ENCODE peak calls at places on chromosomes 4 and X, in four cellular contexts. One of them, this sample, is unnamed.

GRCh38 chr4:6746721-6747689 is 31.0 kb downstream of the BLOC1S4 start:
- DNase-seq in Jurkat, Clone E6-1: no peak
- DNase-seq in astrocyte of the cerebellum: peak; percentile 6
- DNase-seq in RPMI8226: no peak
- DNase-seq in this sample: no peak

GRCh38 chr4:53055274-53055673 is 193.2 kb downstream of the RASL11B start:
- DNase-seq in Jurkat, Clone E6-1: peak; percentile 60
- DNase-seq in RPMI8226: no peak
- DNase-seq in astrocyte of the cerebellum: peak; percentile 88
- DNase-seq in this sample: no peak

GRCh38 chr4:14152834-14153519 is 525.5 kb upstream of the BOD1L1 start:
- DNase-seq in Jurkat, Clone E6-1: no peak
- DNase-seq in RPMI8226: no peak
- DNase-seq in astrocyte of the cerebellum: no peak
- DNase-seq in this sample: no peak

GRCh38 chr4:40526741-40527140 is 102.9 kb downstream of the RBM47 start:
- DNase-seq in Jurkat, Clone E6-1: no peak
- DNase-seq in astrocyte of the cerebellum: no peak
- DNase-seq in RPMI8226: no peak
- DNase-seq in this sample: no peak

GRCh38 chrX:20285513-20285912 is 18.8 kb upstream of the RPS6KA3 start:
- DNase-seq in astrocyte of the cerebellum: no peak
- DNase-seq in Jurkat, Clone E6-1: no peak
- DNase-seq in RPMI8226: no peak
- DNase-seq in this sample: no peak

GRCh38 chr4:147787204-147787603 is 55.3 kb downstream of the ARHGAP10 start:
- DNase-seq in Jurkat, Clone E6-1: no peak
- DNase-seq in astrocyte of the cerebellum: peak; percentile 57
- DNase-seq in RPMI8226: no peak
- DNase-seq in this sample: no peak

GRCh38 chrX:155768036-155768769 is 112.9 kb upstream of the VAMP7 start:
- DNase-seq in astrocyte of the cerebellum: no peak
- DNase-seq in RPMI8226: no peak
- DNase-seq in Jurkat, Clone E6-1: no peak
- DNase-seq in this sample: no peak

GRCh38 chr4:181418491-181418890 is 824.7 kb upstream of the TENM3 start:
- DNase-seq in Jurkat, Clone E6-1: no peak
- DNase-seq in astrocyte of the cerebellum: no peak
- DNase-seq in RPMI8226: no peak
- DNase-seq in this sample: no peak

GRCh38 chr4:184473515-184474260 is 662 bp downstream of the IRF2 start:
- DNase-seq in astrocyte of the cerebellum: no peak
- DNase-seq in Jurkat, Clone E6-1: peak; percentile 26
- DNase-seq in RPMI8226: peak; percentile 74
- DNase-seq in this sample: peak; percentile 75

GRCh38 chr4:8110071-8110986 is 48.3 kb downstream of the ABLIM2 start:
- DNase-seq in Jurkat, Clone E6-1: no peak
- DNase-seq in astrocyte of the cerebellum: no peak
- DNase-seq in RPMI8226: peak; percentile 33
- DNase-seq in this sample: no peak

GRCh38 chr4:101064541-101065180 is 282.7 kb downstream of the PPP3CA start:
- DNase-seq in Jurkat, Clone E6-1: no peak
- DNase-seq in RPMI8226: no peak
- DNase-seq in astrocyte of the cerebellum: no peak
- DNase-seq in this sample: no peak

GRCh38 chr4:75714681-75715080 is 9.7 kb upstream of the USO1 start:
- DNase-seq in astrocyte of the cerebellum: no peak
- DNase-seq in RPMI8226: no peak
- DNase-seq in Jurkat, Clone E6-1: no peak
- DNase-seq in this sample: no peak

This sample was measured in MM.1S.